ENCODE peak calls at places on chromosomes 4 and X, in ten cellular contexts. V is mesenteric fat pad; P is activated CD8-positive, alpha-beta memory T cell treated with anti-CD3 and anti-CD28 coated beads for 48 hours; F is glomerular endothelial cell; I is GM20000; D is CD8-positive, alpha-beta T cell; Q is hippocampal formation; U is stimulated activated effector memory CD8-positive, alpha-beta T cell treated with anti-CD3 and anti-CD28 coated beads, Interleukin-12 subunit alpha, Interleukin-12 subunit beta, amount 100 ng/mL, for 72 hours; H is iris pigment epithelial cell; W is AG04449. E is an unnamed sample.

GRCh38 chrX:109839694-109840358 is 106.8 kb upstream of the ACSL4 start:
- DNase-seq in U (no peak), P (no peak), F (no peak), W (no peak), Q (peak; percentile 2), H (peak; percentile 52), D (no peak), V (no peak), I (no peak), E (no peak)

GRCh38 chrX:22699591-22700091 is 300.1 kb upstream of the DDX53 start:
- DNase-seq in P (no peak), V (no peak), I (no peak), W (peak; percentile 77), U (no peak), Q (no peak), H (peak; percentile 22), F (no peak), D (no peak), E (peak; percentile 67)

GRCh38 chrX:155745792-155746191 is 133.0 kb upstream of the TMLHE start:
- DNase-seq in W (no peak), V (no peak), P (no peak), I (no peak), H (peak; percentile 18), U (no peak), F (peak; percentile 9), Q (no peak), D (no peak), E (peak; percentile 41)

GRCh38 chrX:15206306-15206705 is 63.6 kb downstream of the ASB9 start:
- DNase-seq in Q (no peak), I (no peak), F (peak; percentile 3), D (no peak), V (no peak), P (no peak), W (no peak), U (no peak), H (no peak), E (peak; percentile 8)

GRCh38 chr4:162682651-162683050 is 484.0 kb downstream of the NAF1 start:
- DNase-seq in F (no peak), I (no peak), D (no peak), U (no peak), P (no peak), H (no peak), Q (no peak), W (no peak), V (no peak), E (no peak)

GRCh38 chr4:83686166-83686565 is 150.3 kb downstream of the GPAT3 start:
- DNase-seq in W (peak; percentile 9), U (no peak), V (no peak), P (no peak), Q (no peak), D (no peak), H (no peak), F (no peak), I (no peak), E (no peak)

GRCh38 chr4:11053601-11054000 is 369.0 kb upstream of the CLNK start:
- DNase-seq in U (no peak), D (no peak), F (no peak), P (no peak), W (no peak), Q (no peak), V (no peak), H (no peak), I (no peak), E (no peak)

GRCh38 chr4:8362483-8362882 is 78.0 kb downstream of the ACOX3 start:
- DNase-seq in P (no peak), U (no peak), I (no peak), W (no peak), Q (no peak), D (no peak), H (no peak), V (no peak), F (no peak), E (no peak)

GRCh38 chr4:145041378-145041777 is 56.6 kb downstream of the ANAPC10 start:
- DNase-seq in V (no peak), P (no peak), Q (peak; percentile 5), W (no peak), F (no peak), I (peak; percentile 21), D (no peak), U (no peak), H (no peak), E (no peak)

GRCh38 chrX:124307253-124307907 is 25.1 kb upstream of the TEX13D start:
- DNase-seq in F (no peak), Q (no peak), W (no peak), D (no peak), H (no peak), U (no peak), P (no peak), I (no peak), V (no peak), E (no peak)

GRCh38 chr4:20273793-20274192 is 22.1 kb downstream of the SLIT2 start:
- DNase-seq in I (no peak), W (no peak), D (no peak), P (no peak), Q (no peak), U (no peak), V (no peak), F (no peak), H (peak; percentile 26), E (no peak)

GRCh38 chrX:8673211-8673610 is 58.7 kb downstream of the ANOS1 start:
- DNase-seq in W (no peak), I (no peak), F (no peak), U (no peak), D (no peak), Q (no peak), H (no peak), V (no peak), P (no peak), E (no peak)

GRCh38 chrX:19863237-19864223 is 23.9 kb downstream of the SH3KBP1 start:
- DNase-seq in Q (no peak), W (no peak), V (no peak), P (no peak), F (no peak), H (peak; percentile 50), U (no peak), D (no peak), I (no peak), E (no peak)

GRCh38 chrX:141220342-141221008 is 21.8 kb downstream of the SPANXC start:
- DNase-seq in I (no peak), H (peak; percentile 76), F (peak; percentile 29), P (no peak), W (peak; percentile 14), D (no peak), Q (no peak), U (no peak), V (no peak), E (peak; percentile 29)

GRCh38 chrX:151825927-151826471 is 86.7 kb upstream of the MAGEA4 start:
- DNase-seq in I (no peak), U (no peak), Q (no peak), F (no peak), D (no peak), H (peak; percentile 88), V (no peak), P (no peak), W (peak; percentile 74), E (no peak)

GRCh38 chr4:73704314-73705055 is 35.9 kb upstream of the CXCL8 start:
- DNase-seq in U (no peak), H (peak; percentile 100), F (peak; percentile 98), W (peak; percentile 98), Q (no peak), D (no peak), I (no peak), P (no peak), V (no peak), E (peak; percentile 70)

GRCh38 chr4:139655116-139655515 is 10.5 kb upstream of the MGST2 start:
- DNase-seq in D (no peak), Q (peak; percentile 3), V (no peak), W (no peak), P (no peak), U (no peak), H (peak; percentile 59), F (no peak), I (no peak), E (no peak)

E was measured in dermis microvascular lymphatic vessel endothelial cell.